ENCODE peak calls at places on chromosomes 13 and 19, in seven cellular contexts. A is ovary, N is K562, P is A549, L is sigmoid colon, J is H1, T is transverse colon. R is an unnamed sample.
A peak's percentile ranks its signal among the peaks of the same experiment; 100 is the strongest.

GRCh38 chr19:19475845-19476828 is 39.2 kb downstream of the TSSK6 start:
- DNase-seq in T (no peak), L (no peak), A (no peak), N (peak; percentile 48), J (no peak), P (peak; percentile 21), R (no peak)

GRCh38 chr19:7848779-7849457 is 18.9 kb downstream of the EVI5L start:
- DNase-seq in N (no peak), T (peak; percentile 6), A (peak; percentile 17), L (no peak), P (no peak), J (no peak), R (peak; percentile 78)

GRCh38 chr13:98453254-98453843 is 123.6 kb downstream of the STK24 start:
- DNase-seq in A (no peak), L (no peak), T (no peak), J (no peak), P (no peak), N (no peak), R (no peak)

GRCh38 chr13:51501592-51502205 is 48.9 kb upstream of the INTS6 start:
- DNase-seq in T (no peak), J (no peak), P (no peak), N (no peak), L (no peak), A (no peak), R (no peak)

GRCh38 chr19:2629491-2630351 is 72.8 kb downstream of the GNG7 start:
- DNase-seq in N (no peak), L (peak; percentile 45), T (no peak), J (no peak), A (no peak), P (no peak), R (no peak)

GRCh38 chr19:5718032-5718578 is 1.8 kb downstream of the LONP1 start:
- DNase-seq in J (no peak), N (peak; percentile 46), A (no peak), T (no peak), P (no peak), L (no peak), R (no peak)

GRCh38 chr13:86922936-86923335 is 748.2 kb upstream of the SLITRK5 start:
- DNase-seq in A (no peak), J (no peak), L (no peak), T (no peak), P (no peak), N (no peak), R (no peak)

GRCh38 chr19:14775855-14776254 is 2.5 kb downstream of the ADGRE2 start:
- DNase-seq in A (no peak), L (no peak), N (peak; percentile 75), T (peak; percentile 17), P (no peak), J (no peak), R (peak; percentile 72)

GRCh38 chr13:40064723-40065122 is 409.3 kb downstream of the COG6 start:
- DNase-seq in T (no peak), J (no peak), P (peak; percentile 5), L (no peak), A (no peak), N (no peak), R (no peak)

GRCh38 chr13:73254827-73255226 is 196.0 kb downstream of the KLF5 start:
- DNase-seq in P (no peak), A (no peak), L (no peak), J (no peak), T (no peak), N (no peak), R (no peak)

GRCh38 chr13:94252209-94252608 is 227.3 kb downstream of the DCT start:
- DNase-seq in A (no peak), T (no peak), J (no peak), L (no peak), P (no peak), N (no peak), R (no peak)

GRCh38 chr13:35940734-35941133 is 190.4 kb downstream of the DCLK1 start:
- DNase-seq in A (no peak), L (no peak), J (no peak), P (no peak), T (no peak), N (no peak), R (no peak)

GRCh38 chr13:40470665-40471064 is 195.8 kb downstream of the FOXO1 start:
- DNase-seq in J (no peak), N (no peak), A (no peak), P (no peak), T (no peak), L (no peak), R (no peak)

GRCh38 chr13:109332501-109333499 is 453.6 kb downstream of the IRS2 start:
- DNase-seq in N (no peak), T (peak; percentile 19), A (no peak), P (no peak), J (no peak), L (no peak), R (no peak)

GRCh38 chr19:33524024-33524664 is 2.6 kb upstream of the PEPD start:
- DNase-seq in L (peak; percentile 81), P (no peak), A (no peak), N (no peak), J (no peak), T (peak; percentile 19), R (no peak)

GRCh38 chr13:40666905-40667621 is 622 bp upstream of the FOXO1 start:
- DNase-seq in N (peak; percentile 50), T (peak; percentile 46), P (peak; percentile 19), J (no peak), A (peak; percentile 71), L (peak; percentile 78), R (peak; percentile 70)

GRCh38 chr19:19368087-19368486 is 37.4 kb upstream of the GATAD2A start:
- DNase-seq in P (no peak), A (no peak), L (no peak), J (no peak), N (no peak), T (no peak), R (no peak)

GRCh38 chr13:100710176-100710575 is 35.6 kb upstream of the TMTC4 start:
- DNase-seq in N (no peak), T (no peak), L (no peak), A (no peak), P (no peak), J (no peak), R (no peak)

GRCh38 chr13:74710006-74710405 is 575.8 kb upstream of the KLF12 start:
- DNase-seq in A (no peak), L (no peak), N (no peak), P (no peak), T (no peak), J (no peak), R (no peak)

GRCh38 chr13:100881291-100881864 is 206.8 kb upstream of the TMTC4 start:
- DNase-seq in L (no peak), T (no peak), J (no peak), A (no peak), N (no peak), P (no peak), R (no peak)

GRCh38 chr13:23509781-23510543 is 60.2 kb upstream of the TNFRSF19 start:
- DNase-seq in J (no peak), N (no peak), A (no peak), T (no peak), P (no peak), L (no peak), R (no peak)

DNA sequence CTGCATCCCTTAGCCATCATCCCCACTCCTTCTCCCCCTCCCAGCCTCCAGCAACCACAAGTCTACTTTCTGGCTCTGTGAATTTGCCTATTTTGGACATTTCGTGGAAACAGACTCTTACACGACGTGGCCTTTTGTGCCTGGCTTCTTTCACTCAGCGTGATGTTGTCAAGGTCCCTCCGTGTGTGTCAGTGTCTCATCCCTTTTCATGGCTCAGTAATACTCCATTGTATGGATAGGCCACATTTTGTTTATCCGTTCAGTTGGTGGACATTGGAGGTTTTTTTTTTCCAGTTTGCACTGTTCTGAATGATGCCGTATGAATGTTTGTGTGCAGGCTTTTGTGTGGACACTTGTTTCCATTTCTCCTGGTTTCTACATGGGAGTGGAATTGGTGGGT is 38.0 kb downstream of the BICRA start:
- DNase-seq in J (no peak), A (no peak), P (no peak), N (no peak), L (no peak), T (no peak), R (no peak)
- TF ChIP-seq EP300 in J (no peak), A (no peak), P (no peak), N (no peak), L (no peak), T (no peak), R (no peak)

DNA sequence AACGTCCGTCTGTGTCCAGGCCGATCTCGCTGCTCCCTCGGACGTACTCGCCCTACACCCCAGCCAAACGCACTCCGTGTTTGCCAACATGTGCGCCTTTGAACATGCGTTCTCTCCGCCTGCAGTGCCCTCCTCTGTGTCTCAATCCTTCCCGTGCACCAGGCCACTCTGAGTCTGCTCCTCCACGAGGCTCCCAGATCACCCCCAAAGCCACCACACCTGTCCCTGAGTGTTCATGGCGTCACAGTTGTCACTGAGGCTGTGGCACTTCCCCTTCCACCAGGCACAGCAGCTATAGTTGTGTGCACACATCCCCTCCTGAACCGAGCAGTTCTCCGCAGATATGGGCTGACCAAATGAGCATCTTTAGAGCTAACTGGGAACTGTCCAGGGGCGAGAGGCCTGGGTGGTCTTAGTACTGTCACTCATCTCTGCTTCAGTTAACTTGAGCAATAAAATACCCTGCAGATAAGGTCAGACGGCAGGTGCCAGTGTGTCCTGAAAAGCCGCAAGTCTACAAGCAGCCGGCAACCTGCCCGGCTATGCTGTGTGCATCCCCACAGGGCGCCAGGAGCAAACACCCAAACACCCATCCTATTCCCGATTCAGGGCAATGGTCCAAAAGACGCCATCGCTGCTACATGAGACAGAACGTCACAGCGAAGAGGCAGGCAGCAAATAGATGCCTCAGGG is 35.5 kb downstream of the RASA3 start:
- DNase-seq in A (no peak), N (no peak), P (no peak), T (no peak), L (peak; percentile 57), J (no peak), R (peak; percentile 12)
- H3K27ac ChIP-seq in A (no peak overlapping the region), N (no peak overlapping the region), P (no peak overlapping the region), T (no peak overlapping the region), L (no peak overlapping the region), J (no peak overlapping the region), R (no peak overlapping the region)

DNA sequence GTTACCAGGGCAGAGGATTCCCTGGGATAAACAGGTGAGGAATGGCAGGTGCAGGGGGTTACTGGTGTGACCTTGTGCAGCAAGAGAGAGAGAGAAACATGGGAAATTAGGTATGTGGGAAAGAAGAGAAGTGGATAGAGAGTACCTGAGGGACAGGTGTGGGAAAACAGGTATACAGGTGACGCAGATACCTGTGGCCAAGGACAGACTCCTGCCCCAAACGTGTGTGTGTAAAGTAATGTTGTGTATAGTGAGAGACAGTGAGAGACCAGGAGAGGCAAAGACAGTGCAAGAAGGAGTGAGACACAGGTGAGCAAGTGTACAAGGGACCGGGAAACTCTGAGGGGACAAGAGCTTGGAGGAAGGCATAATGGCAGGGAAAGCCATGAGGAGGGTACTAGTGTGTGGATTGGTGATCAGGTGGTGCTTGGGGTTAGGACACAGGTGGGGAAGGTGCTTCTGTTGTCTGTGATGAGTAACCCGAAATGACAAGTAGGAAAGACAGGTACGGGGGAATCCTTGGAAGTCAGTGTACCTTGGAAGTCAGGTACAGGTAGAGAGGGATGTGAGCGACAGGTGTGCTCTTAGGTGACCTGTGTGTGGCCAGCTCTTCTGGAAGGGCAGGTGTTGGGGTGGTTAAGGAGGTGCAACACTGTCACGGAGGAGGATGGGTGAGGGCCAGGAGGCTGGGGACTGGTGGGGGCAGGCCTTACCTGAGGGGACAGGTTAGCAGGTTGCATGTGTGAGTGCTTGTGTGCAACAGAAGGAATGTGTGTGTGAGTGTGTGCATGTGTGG is 2.8 kb downstream of the ERFL start:
- DNase-seq in T (no peak), P (no peak), N (no peak), L (no peak), A (no peak), J (no peak), R (no peak)
- TF ChIP-seq EP300 in T (no peak), P (no peak), N (no peak), L (no peak), A (no peak), J (no peak), R (no peak)

GRCh38 chr13:99463998-99464397 is 37.3 kb upstream of the TM9SF2 start:
- DNase-seq in A (no peak), T (no peak), P (no peak), N (no peak), J (no peak), L (no peak), R (no peak)
- H3K27ac ChIP-seq in A (no peak overlapping the region), T (no peak overlapping the region), P (no peak overlapping the region), N (no peak overlapping the region), J (no peak overlapping the region), L (no peak overlapping the region), R (no peak overlapping the region)